ENCODE peak calls at places on chromosomes 7 and 10, in four cellular contexts. A, S, O and L are unnamed samples.

GRCh38 chr7:23121175-23121574 is 15.6 kb downstream of the KLHL7 start:
- DNase-seq in O (no peak), A (no peak), S (no peak), L (no peak)

GRCh38 chr7:1175967-1176851 is 16.2 kb upstream of the ZFAND2A start:
- DNase-seq in O (peak), A (peak), S (peak), L (peak)

GRCh38 chr7:156539999-156540398 is 100.6 kb upstream of the RNF32 start:
- DNase-seq in A (no peak), O (no peak), S (no peak), L (no peak)

GRCh38 chr7:158082761-158083160 is 504.9 kb downstream of the PTPRN2 start:
- DNase-seq in A (no peak), S (peak), O (no peak), L (no peak)

GRCh38 chr7:102122026-102122425 is 164.6 kb upstream of the SH2B2 start:
- DNase-seq in S (no peak), O (no peak), A (no peak), L (no peak)

GRCh38 chr10:63573068-63573697 is 52.0 kb downstream of the REEP3 start:
- DNase-seq in O (no peak), S (no peak), A (no peak), L (no peak)

GRCh38 chr7:117086788-117087187 is 133.5 kb downstream of the ST7 start:
- DNase-seq in S (no peak), A (no peak), O (no peak), L (no peak)

GRCh38 chr7:138868711-138869110 is 70.7 kb upstream of the ATP6V0A4 start:
- DNase-seq in O (no peak), S (no peak), A (no peak), L (no peak)

GRCh38 chr7:158018061-158018796 is 569.4 kb downstream of the PTPRN2 start:
- DNase-seq in S (peak), A (no peak), O (peak), L (peak)